ENCODE peak calls at places on chromosomes 5 and 9, in four cellular contexts. One of them, this sample, is unnamed. For H3K4me1, the result is how much of the 10 kb centered on the place peaks cover.

GRCh38 chr5:60703944-60704343 is 4.0 kb upstream of the DEPDC1B start:
- DNase-seq in uterus: no peak
- DNase-seq in neural progenitor cell: no peak
- DNase-seq in heart right ventricle: no peak
- DNase-seq in this sample: no peak

GRCh38 chr9:30628915-30629564 is 1755.4 kb upstream of the ACO1 start:
- DNase-seq in uterus: no peak
- DNase-seq in neural progenitor cell: no peak
- DNase-seq in heart right ventricle: no peak
- DNase-seq in this sample: no peak

GRCh38 chr5:157390179-157390923 is 69.7 kb upstream of the NIPAL4 start:
- DNase-seq in uterus: no peak
- DNase-seq in neural progenitor cell: no peak
- DNase-seq in heart right ventricle: no peak
- DNase-seq in this sample: peak

GRCh38 chr9:90340421-90340820 is 302.2 kb downstream of the DIRAS2 start:
- DNase-seq in uterus: no peak
- DNase-seq in neural progenitor cell: no peak
- DNase-seq in heart right ventricle: no peak
- DNase-seq in this sample: no peak

GRCh38 chr5:81665795-81666194 is 85.1 kb downstream of the SSBP2 start:
- DNase-seq in uterus: no peak
- DNase-seq in neural progenitor cell: no peak
- DNase-seq in heart right ventricle: no peak
- DNase-seq in this sample: no peak

GRCh38 chr9:5786370-5787127 is 46.4 kb downstream of the ERMP1 start:
- DNase-seq in uterus: no peak
- DNase-seq in neural progenitor cell: no peak
- DNase-seq in heart right ventricle: no peak
- DNase-seq in this sample: no peak

GRCh38 chr9:20441704-20442423 is 180.4 kb downstream of the MLLT3 start:
- DNase-seq in uterus: no peak
- DNase-seq in neural progenitor cell: no peak
- DNase-seq in heart right ventricle: no peak
- DNase-seq in this sample: no peak

GRCh38 chr9:86706391-86706790 is 240.9 kb downstream of the GAS1 start:
- DNase-seq in uterus: no peak
- DNase-seq in neural progenitor cell: no peak
- DNase-seq in heart right ventricle: no peak
- DNase-seq in this sample: no peak

GRCh38 chr9:70091553-70091952 is 47.9 kb downstream of the MAMDC2 start:
- DNase-seq in uterus: no peak
- DNase-seq in neural progenitor cell: no peak
- DNase-seq in heart right ventricle: no peak
- DNase-seq in this sample: no peak

GRCh38 chr5:67190856-67191255 is 5.7 kb downstream of the CD180 start:
- DNase-seq in uterus: no peak
- DNase-seq in neural progenitor cell: peak
- DNase-seq in heart right ventricle: no peak
- DNase-seq in this sample: no peak

GRCh38 chr9:34686231-34686630 is 4.8 kb downstream of the CCL19 start:
- DNase-seq in uterus: no peak
- DNase-seq in neural progenitor cell: no peak
- DNase-seq in heart right ventricle: peak
- DNase-seq in this sample: no peak

GRCh38 chr5:10301266-10301665 is 6.4 kb downstream of the CMBL start:
- DNase-seq in uterus: no peak
- DNase-seq in neural progenitor cell: no peak
- DNase-seq in heart right ventricle: no peak
- DNase-seq in this sample: no peak

GRCh38 chr5:67147768-67148167 is 48.8 kb downstream of the CD180 start:
- DNase-seq in uterus: no peak
- DNase-seq in neural progenitor cell: no peak
- DNase-seq in heart right ventricle: no peak
- DNase-seq in this sample: no peak

GRCh38 chr5:38367410-38367809 is 109.1 kb downstream of the EGFLAM start:
- DNase-seq in uterus: no peak
- DNase-seq in neural progenitor cell: no peak
- DNase-seq in heart right ventricle: no peak
- DNase-seq in this sample: no peak

GRCh38 chr5:141855265-141856029 is 22.8 kb downstream of the PCDH1 start:
- DNase-seq in uterus: no peak
- DNase-seq in neural progenitor cell: no peak
- DNase-seq in heart right ventricle: peak
- DNase-seq in this sample: peak

GRCh38 chr9:17520264-17521058 is 58.4 kb upstream of the SH3GL2 start:
- DNase-seq in uterus: no peak
- DNase-seq in neural progenitor cell: peak
- DNase-seq in heart right ventricle: no peak
- DNase-seq in this sample: no peak

GRCh38 chr9:123484130-123484529 is 128.1 kb downstream of the CRB2 start:
- DNase-seq in uterus: no peak
- DNase-seq in neural progenitor cell: no peak
- DNase-seq in heart right ventricle: no peak
- DNase-seq in this sample: no peak
- H3K4me1 ChIP-seq in uterus: under half
- H3K4me1 ChIP-seq in neural progenitor cell: under half
- H3K4me1 ChIP-seq in heart right ventricle: under half
- H3K4me1 ChIP-seq in this sample: under half

GRCh38 chr9:128885376-128885775 is 3.4 kb downstream of the LRRC8A start:
- DNase-seq in uterus: no peak
- DNase-seq in neural progenitor cell: no peak
- DNase-seq in heart right ventricle: no peak
- DNase-seq in this sample: no peak
- H3K27ac ChIP-seq in uterus: no peak
- H3K27ac ChIP-seq in neural progenitor cell: no peak
- H3K27ac ChIP-seq in heart right ventricle: peak
- H3K27ac ChIP-seq in this sample: peak

GRCh38 chr5:139481122-139481533 is 1.4 kb downstream of the STING1 start:
- DNase-seq in uterus: peak
- DNase-seq in neural progenitor cell: no peak
- DNase-seq in heart right ventricle: peak
- DNase-seq in this sample: peak
- H3K4me3 ChIP-seq in uterus: peak
- H3K4me3 ChIP-seq in neural progenitor cell: no peak
- H3K4me3 ChIP-seq in heart right ventricle: peak
- H3K4me3 ChIP-seq in this sample: peak

GRCh38 chr5:151080620-151081425 is at the start of gene TNIP1:
- DNase-seq in uterus: peak
- DNase-seq in neural progenitor cell: peak
- DNase-seq in heart right ventricle: peak
- DNase-seq in this sample: peak

GRCh38 chr5:151082274-151082902 is 1.6 kb upstream of the TNIP1 start:
- DNase-seq in uterus: no peak
- DNase-seq in neural progenitor cell: peak
- DNase-seq in heart right ventricle: no peak
- DNase-seq in this sample: peak

GRCh38 chr5:151078490-151079262 is 2.2 kb downstream of the TNIP1 start:
- DNase-seq in uterus: no peak
- DNase-seq in neural progenitor cell: no peak
- DNase-seq in heart right ventricle: no peak
- DNase-seq in this sample: no peak

GRCh38 chr5:151081426-151082273 is 816 bp upstream of the TNIP1 start:
- DNase-seq in uterus: no peak
- DNase-seq in neural progenitor cell: no peak
- DNase-seq in heart right ventricle: no peak
- DNase-seq in this sample: no peak

GRCh38 chr5:151079838-151080619 is 805 bp downstream of the TNIP1 start:
- DNase-seq in uterus: no peak
- DNase-seq in neural progenitor cell: no peak
- DNase-seq in heart right ventricle: no peak
- DNase-seq in this sample: no peak
- H3K4me1 ChIP-seq in uterus: under half
- H3K4me1 ChIP-seq in neural progenitor cell: under half
- H3K4me1 ChIP-seq in heart right ventricle: under half
- H3K4me1 ChIP-seq in this sample: under half

GRCh38 chr5:35026280-35026840 is 21.4 kb downstream of the AGXT2 start:
- DNase-seq in uterus: no peak
- DNase-seq in neural progenitor cell: no peak
- DNase-seq in heart right ventricle: no peak
- DNase-seq in this sample: no peak
- H3K27ac ChIP-seq in uterus: no peak
- H3K27ac ChIP-seq in neural progenitor cell: no peak
- H3K27ac ChIP-seq in heart right ventricle: no peak
- H3K27ac ChIP-seq in this sample: no peak

DNA sequence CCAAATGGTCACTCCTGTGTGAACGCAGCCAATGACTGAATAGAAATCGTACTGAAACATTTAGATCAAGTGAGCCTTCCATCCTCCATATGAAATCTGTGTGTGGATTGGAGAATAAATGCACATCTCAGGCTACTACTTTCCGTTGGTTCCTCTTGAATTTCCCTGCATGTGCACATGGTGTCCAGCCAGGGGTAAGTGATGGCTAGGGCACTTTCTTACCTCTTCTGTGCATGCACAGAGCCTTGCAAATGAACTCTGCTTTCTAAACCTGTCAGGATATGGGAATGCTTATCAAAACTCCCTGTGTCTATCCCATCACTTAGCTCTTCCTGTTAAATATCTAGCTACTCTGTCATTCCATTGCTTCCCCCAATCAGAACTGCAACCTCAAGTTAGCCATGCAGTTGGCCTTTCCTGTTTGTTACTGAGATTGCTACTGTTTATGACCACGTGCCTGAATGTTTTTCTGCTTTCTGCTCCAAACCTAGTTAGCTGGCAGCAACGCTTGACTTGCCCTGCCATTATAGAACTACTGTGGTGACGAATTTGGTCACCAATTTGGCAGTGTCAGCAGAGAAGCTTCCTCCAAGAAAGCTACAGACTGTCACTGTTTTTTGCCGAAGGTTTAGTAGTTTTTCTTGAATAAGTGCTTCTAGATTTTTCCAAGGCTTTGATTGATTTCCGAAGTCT is 661.6 kb downstream of the LRRC70 start:
- DNase-seq in uterus: no peak
- DNase-seq in neural progenitor cell: no peak
- DNase-seq in heart right ventricle: no peak
- DNase-seq in this sample: no peak
- H3K4me3 ChIP-seq in uterus: no peak
- H3K4me3 ChIP-seq in neural progenitor cell: no peak
- H3K4me3 ChIP-seq in heart right ventricle: no peak
- H3K4me3 ChIP-seq in this sample: no peak

GRCh38 chr5:68246802-68247201 is 31.2 kb downstream of the PIK3R1 start:
- DNase-seq in uterus: no peak
- DNase-seq in neural progenitor cell: no peak
- DNase-seq in heart right ventricle: no peak
- DNase-seq in this sample: no peak
- H3K4me1 ChIP-seq in uterus: under half
- H3K4me1 ChIP-seq in neural progenitor cell: under half
- H3K4me1 ChIP-seq in heart right ventricle: under half
- H3K4me1 ChIP-seq in this sample: under half

GRCh38 chr9:37229882-37230482 is 109.6 kb downstream of the ZCCHC7 start:
- DNase-seq in uterus: no peak
- DNase-seq in neural progenitor cell: no peak
- DNase-seq in heart right ventricle: no peak
- DNase-seq in this sample: no peak
- H3K27ac ChIP-seq in uterus: no peak
- H3K27ac ChIP-seq in neural progenitor cell: no peak
- H3K27ac ChIP-seq in heart right ventricle: no peak
- H3K27ac ChIP-seq in this sample: no peak

DNA sequence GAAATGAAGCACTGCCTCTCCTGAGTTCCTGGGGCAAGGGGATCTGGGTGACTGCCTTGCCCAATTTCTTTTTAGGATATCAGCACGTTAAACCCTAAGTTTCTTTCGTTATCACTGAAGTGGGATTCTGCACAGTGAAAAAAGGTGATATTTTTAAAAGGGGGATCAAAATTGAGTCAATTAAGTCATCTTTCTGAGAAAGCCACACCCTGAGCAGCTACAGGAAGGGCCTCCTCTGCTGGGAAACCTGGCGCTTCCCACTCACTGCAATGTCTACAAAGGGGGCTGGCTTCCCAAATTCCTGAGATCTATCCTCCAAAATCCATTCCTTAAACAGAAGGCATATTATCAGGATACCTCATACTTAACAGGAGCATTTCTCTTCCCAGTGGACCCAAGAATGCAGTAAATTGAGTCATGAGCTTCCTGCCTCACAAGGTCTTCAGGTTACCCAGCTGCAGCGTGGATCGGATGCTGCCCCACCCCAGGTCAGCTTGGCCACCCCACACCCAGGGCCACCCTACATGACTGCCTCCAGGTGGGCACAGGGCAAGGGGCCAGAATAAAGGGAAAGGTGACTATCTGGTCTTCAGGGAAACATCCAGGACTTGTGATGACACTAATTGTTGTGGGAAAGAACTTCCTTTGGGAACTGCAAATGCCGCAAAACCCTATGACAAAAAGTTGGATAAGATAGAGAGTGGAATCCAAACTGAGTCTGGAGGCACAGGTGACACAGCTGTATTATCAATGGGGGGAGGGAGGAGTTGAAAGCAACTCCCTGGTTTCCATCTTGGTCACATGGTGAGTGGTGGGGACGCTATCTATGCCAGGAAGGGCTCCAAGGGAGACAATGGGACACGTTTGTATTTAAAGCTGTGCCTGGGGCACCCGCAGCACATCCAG is 42.4 kb downstream of the ROR2 start:
- DNase-seq in uterus: no peak
- DNase-seq in neural progenitor cell: no peak
- DNase-seq in heart right ventricle: no peak
- DNase-seq in this sample: no peak
- H3K4me3 ChIP-seq in uterus: no peak
- H3K4me3 ChIP-seq in neural progenitor cell: no peak
- H3K4me3 ChIP-seq in heart right ventricle: no peak
- H3K4me3 ChIP-seq in this sample: no peak

DNA sequence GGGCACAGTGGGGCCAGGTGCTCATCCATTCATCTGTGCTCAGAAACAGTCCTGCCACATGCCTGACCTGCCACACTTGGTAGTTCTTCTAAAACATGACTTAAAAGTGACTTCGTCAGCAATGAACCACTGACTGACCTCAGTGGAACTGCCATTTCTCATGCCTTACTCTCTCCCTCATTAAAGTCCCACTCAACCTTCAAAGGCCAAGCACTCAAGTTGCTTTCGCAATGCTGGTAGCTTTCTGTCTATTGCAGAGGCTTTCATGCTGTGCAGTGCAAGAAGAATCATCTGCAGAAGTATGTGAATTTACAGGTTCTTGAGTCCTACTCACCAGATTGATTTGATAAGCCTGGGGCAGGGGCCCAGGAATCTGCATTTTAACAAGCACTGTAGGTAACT is 23.9 kb downstream of the B4GALT1 start:
- DNase-seq in uterus: no peak
- DNase-seq in neural progenitor cell: no peak
- DNase-seq in heart right ventricle: no peak
- DNase-seq in this sample: no peak
- H3K4me1 ChIP-seq in uterus: under half
- H3K4me1 ChIP-seq in neural progenitor cell: under half
- H3K4me1 ChIP-seq in heart right ventricle: half or more
- H3K4me1 ChIP-seq in this sample: under half